ENCODE peak calls at places on chromosomes 4 and X, in four cellular contexts. T, V, X and S are unnamed samples. For H3K36me3 and H3K4me1, the result is how much of the 10 kb centered on the place peaks cover.

GRCh38 chr4:20646287-20646686 is 54.0 kb upstream of the PACRGL start:
- DNase-seq in X (no peak), V (no peak), T (no peak), S (no peak)

GRCh38 chr4:167775374-167775773 is 317.0 kb upstream of the ANXA10 start:
- DNase-seq in V (no peak), X (no peak), T (no peak), S (no peak)

GRCh38 chrX:122818068-122818467 is 366.0 kb upstream of the GRIA3 start:
- DNase-seq in T (no peak), X (no peak), V (no peak), S (no peak)

GRCh38 chr4:19329631-19330030 is 922.1 kb upstream of the SLIT2 start:
- DNase-seq in T (no peak), V (no peak), X (no peak), S (no peak)

GRCh38 chrX:77442728-77443127 is 4.5 kb upstream of the FGF16 start:
- DNase-seq in X (no peak), V (no peak), T (no peak), S (no peak)

GRCh38 chrX:80432863-80433262 is 12.6 kb downstream of the TENT5D start:
- DNase-seq in T (no peak), X (no peak), V (no peak), S (no peak)

GRCh38 chrX:1223253-1223621 is 10.8 kb upstream of the CRLF2 start:
- DNase-seq in V (no peak), T (no peak), X (no peak), S (no peak)

GRCh38 chrX:11672213-11672612 is 6.5 kb upstream of the ARHGAP6 start:
- DNase-seq in X (no peak), V (no peak), T (no peak), S (no peak)

GRCh38 chr4:83138979-83139378 is 24.4 kb upstream of the PLAC8 start:
- DNase-seq in X (no peak), V (no peak), T (no peak), S (no peak)

GRCh38 chr4:57080781-57081650 is 29.2 kb downstream of the IGFBP7 start:
- DNase-seq in X (no peak), V (no peak), T (no peak), S (no peak)

GRCh38 chr4:186485621-186486062 is 69.7 kb downstream of the MTNR1A start:
- DNase-seq in V (no peak), T (no peak), X (no peak), S (no peak)

GRCh38 chr4:174423257-174423944 is 98.9 kb downstream of the HPGD start:
- DNase-seq in X (no peak), T (no peak), V (no peak), S (no peak)

GRCh38 chrX:136176399-136176825 is 29.1 kb downstream of the FHL1 start:
- DNase-seq in X (no peak), T (no peak), V (no peak), S (no peak)

GRCh38 chr4:88511236-88511635 is 12.3 kb downstream of the PYURF start:
- DNase-seq in V (no peak), X (no peak), T (no peak), S (no peak)

GRCh38 chrX:11666180-11666579 is 460 bp upstream of the ARHGAP6 start:
- DNase-seq in T (no peak), V (peak), X (no peak), S (no peak)

GRCh38 chr4:187908079-187908501 is 87.5 kb upstream of the ZFP42 start:
- DNase-seq in X (no peak), V (no peak), T (no peak), S (no peak)

GRCh38 chr4:1711055-1711905 is 839 bp downstream of the SLBP start:
- DNase-seq in X (peak), T (peak), V (peak), S (no peak)

GRCh38 chr4:112889619-112890294 is 159.7 kb upstream of the ANK2 start:
- DNase-seq in T (no peak), X (no peak), V (no peak), S (no peak)

GRCh38 chr4:4941741-4942140 is 77.5 kb downstream of the CYTL1 start:
- DNase-seq in X (no peak), T (no peak), V (peak), S (no peak)

GRCh38 chr4:151690164-151690856 is 70.5 kb downstream of the GATB start:
- DNase-seq in V (no peak), X (no peak), T (no peak), S (no peak)

GRCh38 chr4:118281611-118282442 is 71.0 kb downstream of the PRSS12 start:
- DNase-seq in V (peak), T (no peak), X (no peak), S (no peak)

GRCh38 chr4:70236125-70236524 is 6.3 kb upstream of the CSN3 start:
- DNase-seq in V (no peak), X (no peak), T (no peak), S (no peak)

GRCh38 chrX:6067600-6067999 is 161.1 kb downstream of the NLGN4X start:
- DNase-seq in T (no peak), X (no peak), V (no peak), S (no peak)

GRCh38 chr4:73619351-73619750 is 885 bp downstream of the RASSF6 start:
- DNase-seq in V (no peak), X (no peak), T (no peak), S (no peak)

GRCh38 chr4:70577220-70577927 is 14.7 kb upstream of the AMBN start:
- DNase-seq in T (no peak), X (no peak), V (no peak), S (no peak)

GRCh38 chrX:9888953-9889470 is 78.1 kb upstream of the CLDN34 start:
- DNase-seq in V (no peak), X (no peak), T (no peak), S (no peak)

GRCh38 chr4:138519436-138519835 is 277.3 kb upstream of the SLC7A11 start:
- DNase-seq in X (no peak), V (no peak), T (no peak), S (no peak)

GRCh38 chr4:129429566-129430339 is 333.8 kb downstream of the C4orf33 start:
- DNase-seq in X (no peak), V (no peak), T (no peak), S (no peak)

GRCh38 chr4:97656034-97656720 is 487.1 kb downstream of the STPG2 start:
- DNase-seq in V (no peak), T (no peak), X (no peak), S (no peak)

GRCh38 chrX:45750639-45751038 is 550.0 kb upstream of the DIPK2B start:
- DNase-seq in T (no peak), X (no peak), V (no peak), S (no peak)

GRCh38 chr4:47926667-47927258 is 12.4 kb upstream of the NFXL1 start:
- DNase-seq in V (peak), T (peak), X (peak), S (no peak)

GRCh38 chr4:41748074-41748787 is at the start of gene PHOX2B:
- DNase-seq in X (no peak), V (peak), T (no peak), S (no peak)

GRCh38 chr4:55018978-55019377 is 106.4 kb downstream of the KDR start:
- DNase-seq in V (no peak), T (no peak), X (no peak), S (no peak)

GRCh38 chr4:153497988-153498967 is 32.1 kb downstream of the TMEM131L start:
- DNase-seq in X (no peak), T (no peak), V (no peak), S (no peak)

GRCh38 chrX:10360121-10360520 is 203.3 kb downstream of the CLCN4 start:
- DNase-seq in T (no peak), V (no peak), X (no peak), S (no peak)

GRCh38 chr4:78613522-78614311 is 62.1 kb downstream of the ANXA3 start:
- DNase-seq in X (no peak), T (no peak), V (no peak), S (no peak)

DNA sequence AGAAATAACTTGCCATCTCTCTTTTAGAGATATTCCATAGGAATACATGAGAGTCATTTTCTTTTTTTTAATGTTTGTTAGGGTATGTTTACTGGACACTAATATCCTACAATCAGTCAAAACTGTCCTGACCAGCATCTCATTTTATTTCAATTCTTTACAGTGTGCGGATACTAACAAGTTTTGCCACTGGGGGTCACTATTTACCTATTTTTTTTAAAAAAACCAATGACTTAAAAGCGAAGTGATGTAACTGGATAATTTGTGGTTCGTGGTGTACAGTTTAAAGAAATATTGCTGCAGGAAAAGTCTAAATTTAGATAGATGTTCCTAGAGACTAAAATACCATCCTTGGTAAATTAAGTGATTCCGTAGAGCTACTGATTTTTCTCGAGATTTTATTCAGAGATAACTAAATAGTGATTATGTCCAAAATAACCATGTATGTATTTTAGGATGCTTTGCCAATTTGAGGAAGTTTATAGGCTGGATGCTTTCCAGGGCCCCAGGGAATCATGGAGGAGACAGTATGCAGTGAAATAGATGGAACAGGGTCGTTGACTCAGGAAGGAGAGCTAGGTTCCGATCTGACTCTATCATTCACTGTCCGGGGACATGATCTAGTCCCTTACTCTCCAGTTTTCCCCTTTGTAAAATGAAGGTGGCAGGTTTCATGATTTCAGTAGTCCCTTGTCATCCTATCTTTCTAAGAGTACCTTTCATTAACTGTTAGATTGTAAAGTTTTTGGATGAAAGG is 34.0 kb upstream of the GNPDA2 start:
- DNase-seq in V (no peak), T (no peak), X (no peak), S (no peak)
- TF ChIP-seq CTCF in V (peak), T (peak), X (no peak), S (peak)

DNA sequence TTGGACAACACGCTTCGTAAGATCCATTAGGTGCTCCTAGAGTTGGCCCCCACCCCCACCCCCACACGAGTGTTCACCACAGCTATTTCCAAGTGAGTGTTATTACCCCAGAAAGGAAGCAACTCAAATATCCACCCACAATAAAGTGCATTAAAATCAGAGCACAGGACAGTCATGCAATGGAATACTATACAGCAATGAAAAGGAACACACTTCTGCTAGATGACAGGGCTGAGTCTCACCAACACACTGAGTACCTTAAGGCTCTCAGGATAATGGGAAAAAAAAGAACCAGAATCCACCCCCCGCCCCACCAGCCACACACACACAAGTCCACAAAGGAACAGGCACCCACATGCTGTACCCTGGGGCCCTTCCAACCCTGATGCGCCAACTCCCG is 21.0 kb downstream of the LRPAP1 start:
- DNase-seq in X (no peak), V (no peak), T (no peak), S (no peak)
- H3K36me3 ChIP-seq in X (under half), V (half or more), T (half or more), S (under half)

GRCh38 chr4:184387351-184387750 is 87.0 kb downstream of the IRF2 start:
- DNase-seq in X (no peak), T (no peak), V (peak), S (no peak)

GRCh38 chr4:184388106-184388505 is 86.2 kb downstream of the IRF2 start:
- DNase-seq in V (peak), X (no peak), T (no peak), S (no peak)

GRCh38 chr4:184392748-184393334 is 81.5 kb downstream of the IRF2 start:
- DNase-seq in X (peak), T (peak), V (peak), S (no peak)

GRCh38 chr4:184392321-184392720 is 82.0 kb downstream of the IRF2 start:
- DNase-seq in T (no peak), V (no peak), X (no peak), S (no peak)

GRCh38 chr4:184389978-184390518 is 84.3 kb downstream of the IRF2 start:
- DNase-seq in T (no peak), V (peak), X (no peak), S (no peak)
- H3K4me1 ChIP-seq in T (under half), V (under half), X (under half), S (under half)

GRCh38 chr4:53801373-53801772 is 210.1 kb upstream of the LNX1 start:
- DNase-seq in X (no peak), T (no peak), V (no peak), S (no peak)

GRCh38 chr4:53805291-53805690 is 214.0 kb upstream of the LNX1 start:
- DNase-seq in X (no peak), V (no peak), T (no peak), S (no peak)

GRCh38 chr4:53802500-53802899 is 211.2 kb upstream of the LNX1 start:
- DNase-seq in X (no peak), T (no peak), V (no peak), S (no peak)

GRCh38 chr4:53800741-53801140 is 209.5 kb upstream of the LNX1 start:
- DNase-seq in T (no peak), V (no peak), X (no peak), S (no peak)

GRCh38 chr4:53804719-53805118 is 213.4 kb upstream of the LNX1 start:
- DNase-seq in T (peak), X (no peak), V (peak), S (no peak)
- TF ChIP-seq CTCF in T (peak), X (no peak), V (peak), S (no peak)

DNA sequence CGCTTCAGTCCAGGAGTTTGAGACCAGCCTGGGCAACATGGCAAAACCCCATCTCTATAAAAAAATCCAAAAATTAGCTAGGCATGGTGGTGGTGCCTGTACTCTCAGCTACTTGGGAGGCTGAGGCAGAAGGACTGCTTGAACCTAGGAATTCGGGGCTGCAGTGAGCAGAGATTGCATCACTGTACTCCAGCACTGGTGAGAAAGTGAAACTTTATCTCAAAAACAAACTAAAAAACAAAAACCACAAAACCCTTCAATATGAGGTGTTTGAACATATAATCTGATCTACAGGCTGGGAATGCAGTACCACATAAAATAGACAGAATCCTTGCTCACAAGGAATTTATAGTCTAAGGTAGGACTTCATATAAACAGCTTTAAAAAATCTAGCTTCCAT is 103.9 kb downstream of the PDS5A start:
- DNase-seq in T (no peak), X (no peak), V (no peak), S (no peak)
- H3K36me3 ChIP-seq in T (under half), X (under half), V (half or more), S (under half)

DNA sequence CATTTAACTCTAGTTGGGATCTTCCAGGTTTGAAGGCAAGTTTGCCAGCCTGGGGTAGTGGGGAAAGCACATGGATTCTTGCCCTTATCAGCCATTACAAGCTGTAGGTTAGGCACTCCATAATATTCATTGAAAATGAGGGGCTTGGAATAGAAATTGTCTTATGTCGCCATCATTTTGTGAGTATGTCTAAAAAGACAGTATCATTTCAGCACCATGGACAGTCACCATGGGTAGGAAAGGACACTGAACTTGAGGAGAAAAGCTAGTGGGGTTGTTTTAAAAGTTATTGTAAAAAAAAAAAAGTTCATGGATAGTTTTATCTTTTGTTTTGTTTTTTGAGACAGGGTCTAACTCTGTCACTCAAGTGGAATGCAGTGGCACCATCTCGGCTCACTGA is 356.1 kb downstream of the HNRNPD start:
- DNase-seq in V (peak), X (no peak), T (no peak), S (no peak)
- H3K4me1 ChIP-seq in V (under half), X (under half), T (under half), S (under half)

DNA sequence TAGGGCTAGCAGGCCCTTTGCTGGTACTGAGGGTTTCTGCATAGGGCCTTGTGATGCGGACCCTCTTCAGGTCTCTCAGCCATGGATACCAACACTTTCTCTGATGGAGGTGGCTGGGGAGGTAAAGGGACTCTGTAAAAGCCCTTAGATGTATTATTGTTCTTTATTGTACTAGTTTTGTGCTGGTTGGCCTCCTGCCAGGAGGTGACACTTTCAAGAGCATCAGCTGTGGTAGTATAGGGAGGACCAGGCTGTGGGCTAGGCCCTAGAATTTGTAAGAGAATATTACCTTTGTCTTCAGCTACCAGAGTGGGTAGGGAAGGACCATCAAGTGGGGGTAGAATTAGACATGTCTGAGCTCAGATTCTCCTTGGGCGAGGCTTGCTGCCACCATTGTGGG is 936.3 kb downstream of the CENPC start:
- DNase-seq in T (no peak), V (no peak), X (no peak), S (no peak)
- TF ChIP-seq CTCF in T (no peak), V (no peak), X (no peak), S (no peak)

GRCh38 chr4:67638157-67638556 is 62.8 kb downstream of the UBA6 start:
- DNase-seq in V (peak), T (no peak), X (no peak), S (no peak)
- H3K36me3 ChIP-seq in V (half or more), T (under half), X (under half), S (under half)

GRCh38 chr4:8230891-8231290 is 31.8 kb downstream of the SH3TC1 start:
- DNase-seq in T (no peak), V (no peak), X (no peak), S (no peak)
- H3K4me1 ChIP-seq in T (under half), V (under half), X (under half), S (under half)